ENCODE peak calls at places on chromosome 2, in seven cellular contexts. F is aorta, P is RWPE2, E is Peyer's patch, T is right atrium auricular region, U is tibial nerve, J is stomach. C is an unnamed sample.

GRCh38 chr2:124678043-124678442 is 653.0 kb downstream of the CNTNAP5 start:
- DNase-seq in U (no peak), F (no peak), E (no peak), J (no peak), P (no peak), T (no peak), C (no peak)

GRCh38 chr2:225122007-225122406 is 79.7 kb upstream of the DOCK10 start:
- DNase-seq in P (no peak), J (no peak), U (no peak), T (no peak), E (no peak), F (no peak), C (no peak)

GRCh38 chr2:168889635-168890005 is 610 bp downstream of the SPC25 start:
- DNase-seq in P (no peak), U (no peak), J (no peak), F (no peak), E (no peak), T (no peak), C (no peak)

GRCh38 chr2:180322781-180323180 is 315.7 kb upstream of the CWC22 start:
- DNase-seq in T (no peak), E (no peak), P (no peak), U (no peak), F (no peak), J (no peak), C (peak; percentile 35)

GRCh38 chr2:40434638-40435296 is 17.1 kb downstream of the SLC8A1 start:
- DNase-seq in J (no peak), F (peak; percentile 65), P (peak; percentile 86), E (no peak), T (no peak), U (no peak), C (peak; percentile 82)

GRCh38 chr2:172836386-172837200 is 100.9 kb downstream of the RAPGEF4 start:
- DNase-seq in F (no peak), U (no peak), J (no peak), P (no peak), E (no peak), T (no peak), C (peak; percentile 15)

GRCh38 chr2:100339823-100340222 is 17.5 kb upstream of the LONRF2 start:
- DNase-seq in E (no peak), U (no peak), F (no peak), J (no peak), P (no peak), T (no peak), C (no peak)

GRCh38 chr2:158022888-158023287 is 78.8 kb upstream of the UPP2 start:
- DNase-seq in T (no peak), E (no peak), P (no peak), J (no peak), U (no peak), F (no peak), C (no peak)

GRCh38 chr2:168166902-168167510 is 80.4 kb downstream of the STK39 start:
- DNase-seq in F (no peak), T (no peak), P (no peak), E (no peak), U (no peak), J (no peak), C (no peak)

GRCh38 chr2:182818541-182819308 is 47.7 kb downstream of the FRZB start:
- DNase-seq in P (no peak), F (no peak), U (no peak), J (no peak), E (no peak), T (no peak), C (no peak)

GRCh38 chr2:228590681-228591080 is 409.2 kb upstream of the SPHKAP start:
- DNase-seq in J (no peak), T (no peak), U (no peak), E (no peak), P (no peak), F (no peak), C (no peak)

GRCh38 chr2:102848366-102848839 is 86.6 kb downstream of the TMEM182 start:
- DNase-seq in E (no peak), T (peak; percentile 79), U (peak; percentile 18), F (peak; percentile 89), J (peak; percentile 66), P (peak; percentile 79), C (peak; percentile 72)

GRCh38 chr2:128506534-128506933 is 187.9 kb upstream of the HS6ST1 start:
- DNase-seq in U (no peak), T (no peak), F (no peak), J (no peak), E (no peak), P (no peak), C (no peak)

GRCh38 chr2:128504242-128505149 is 185.8 kb upstream of the HS6ST1 start:
- DNase-seq in T (no peak), U (no peak), J (peak; percentile 17), E (peak; percentile 72), P (no peak), F (no peak), C (no peak)

GRCh38 chr2:128503358-128504241 is 184.9 kb upstream of the HS6ST1 start:
- DNase-seq in P (no peak), T (no peak), E (peak; percentile 14), U (no peak), J (peak; percentile 20), F (no peak), C (no peak)

GRCh38 chr2:128505150-128505490 is 186.5 kb upstream of the HS6ST1 start:
- DNase-seq in F (no peak), T (no peak), P (no peak), U (no peak), J (no peak), E (no peak), C (no peak)

GRCh38 chr2:128506127-128506526 is 187.5 kb upstream of the HS6ST1 start:
- DNase-seq in U (no peak), F (no peak), P (no peak), J (no peak), E (no peak), T (no peak), C (no peak)
- H3K4me1 ChIP-seq in U (no peaks in the 10 kb centered on the region), F (no peaks in the 10 kb centered on the region), P (no peaks in the 10 kb centered on the region), J (no peaks in the 10 kb centered on the region), E (no peaks in the 10 kb centered on the region), T (no peaks in the 10 kb centered on the region), C (peaks cover 3% of the 10 kb centered on the region)

GRCh38 chr2:64327510-64328414 is 126.2 kb upstream of the LGALSL start:
- DNase-seq in T (no peak), E (peak; percentile 58), P (no peak), F (peak; percentile 79), U (peak; percentile 38), J (no peak), C (peak; percentile 15)
- H3K4me3 ChIP-seq in T (no peak overlapping the region), E (peak overlapping the region; percentile 7), P (no peak overlapping the region), F (no peak overlapping the region), U (peak overlapping the region; percentile 28), J (peak overlapping the region; percentile 12), C (no peak overlapping the region)

DNA sequence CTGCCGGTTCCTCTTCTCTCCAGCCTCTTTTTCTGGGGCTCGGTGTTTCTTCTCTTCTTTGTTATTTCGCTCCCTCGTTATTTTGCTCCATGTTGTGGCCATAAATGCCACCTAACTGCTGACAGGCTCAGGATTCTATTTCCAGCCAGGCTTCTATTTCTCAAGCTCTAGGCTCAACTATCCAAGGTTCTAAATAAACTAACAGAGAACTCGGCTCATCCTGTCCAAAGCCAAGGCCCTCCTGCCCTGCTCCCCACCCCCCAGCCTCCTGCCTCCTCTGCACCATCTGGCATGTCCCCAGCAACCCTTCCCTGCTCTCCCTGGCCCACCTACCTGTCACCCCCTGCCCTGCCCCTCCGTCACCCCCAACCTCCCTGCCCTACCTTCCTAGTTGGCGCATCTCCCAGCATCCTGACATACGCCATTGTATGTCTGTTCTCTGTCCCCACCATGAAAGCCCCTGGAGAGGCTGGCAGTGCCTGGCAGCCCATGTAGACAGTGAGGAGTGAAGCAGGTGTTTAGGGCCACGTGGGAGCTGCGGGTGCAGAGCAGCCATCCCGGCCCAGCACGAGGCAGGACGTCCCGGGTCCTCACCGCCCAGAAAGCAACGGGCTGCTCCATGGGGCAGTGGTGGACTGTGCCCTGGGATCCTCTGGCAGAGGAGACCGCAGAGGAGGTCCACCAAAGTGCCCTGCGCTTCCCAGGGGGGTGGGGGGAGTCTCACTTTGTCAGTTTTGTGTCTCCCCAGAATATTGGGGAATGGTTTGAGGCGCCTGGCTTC is 186.9 kb downstream of the TWIST2 start:
- DNase-seq in J (no peak), U (no peak), P (no peak), T (no peak), F (no peak), E (no peak), C (no peak)
- H3K4me1 ChIP-seq in J (peaks cover 4% of the 10 kb centered on the region), U (peaks cover 11% of the 10 kb centered on the region), P (no peaks in the 10 kb centered on the region), T (no peaks in the 10 kb centered on the region), F (no peaks in the 10 kb centered on the region), E (no peaks in the 10 kb centered on the region), C (no peaks in the 10 kb centered on the region)

DNA sequence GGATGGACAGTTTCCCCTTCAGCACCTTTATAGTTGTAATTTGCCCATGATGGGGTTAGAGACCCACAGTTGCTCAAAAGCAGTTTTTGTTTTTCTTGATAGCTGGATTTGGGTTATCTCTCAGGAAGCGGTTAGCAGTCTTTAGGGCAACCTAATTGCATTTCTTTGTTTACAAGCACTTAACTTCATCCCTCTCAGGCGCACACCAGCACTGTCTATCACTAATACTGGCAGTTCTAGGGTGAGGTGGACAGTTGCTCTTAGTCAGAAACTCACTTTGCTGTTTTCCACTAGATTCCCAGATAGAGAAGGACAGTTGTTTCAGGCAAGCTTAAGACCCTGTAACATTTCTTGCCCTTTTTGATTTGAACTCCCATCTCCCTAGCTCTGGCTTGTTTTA is 146.0 kb downstream of the AGAP1 start:
- DNase-seq in T (no peak), F (no peak), P (no peak), J (no peak), E (no peak), U (no peak), C (no peak)
- H3K4me3 ChIP-seq in T (no peak overlapping the region), F (no peak overlapping the region), P (no peak overlapping the region), J (no peak overlapping the region), E (no peak overlapping the region), U (no peak overlapping the region), C (peak overlapping the region; percentile 1)